ENCODE peak calls at places on chromosome 7, in six cellular contexts. One of them, this sample, is unnamed.

GRCh38 chr7:70788276-70788675 is 343.7 kb upstream of the GALNT17 start:
- DNase-seq in Right ventricle myocardium superior: no peak
- DNase-seq in cardiac muscle cell: no peak
- DNase-seq in psoas muscle: no peak
- DNase-seq in activated T-helper 9 cell treated with anti-CD3 and anti-CD28 coated beads, Interleukin-2, amount 50 U/mL, for 16 hours: peak
- DNase-seq in NCI-H460: no peak
- DNase-seq in this sample: no peak

GRCh38 chr7:17441557-17441956 is 143.1 kb downstream of the AHR start:
- DNase-seq in cardiac muscle cell: peak
- DNase-seq in psoas muscle: no peak
- DNase-seq in Right ventricle myocardium superior: no peak
- DNase-seq in NCI-H460: no peak
- DNase-seq in activated T-helper 9 cell treated with anti-CD3 and anti-CD28 coated beads, Interleukin-2, amount 50 U/mL, for 16 hours: no peak
- DNase-seq in this sample: no peak

GRCh38 chr7:75993689-75994387 is 557 bp downstream of the TMEM120A start:
- DNase-seq in cardiac muscle cell: peak
- DNase-seq in activated T-helper 9 cell treated with anti-CD3 and anti-CD28 coated beads, Interleukin-2, amount 50 U/mL, for 16 hours: no peak
- DNase-seq in psoas muscle: peak
- DNase-seq in Right ventricle myocardium superior: peak
- DNase-seq in NCI-H460: peak
- DNase-seq in this sample: no peak

GRCh38 chr7:65812281-65812680 is 60.6 kb upstream of the VKORC1L1 start:
- DNase-seq in Right ventricle myocardium superior: no peak
- DNase-seq in psoas muscle: no peak
- DNase-seq in NCI-H460: no peak
- DNase-seq in cardiac muscle cell: peak
- DNase-seq in activated T-helper 9 cell treated with anti-CD3 and anti-CD28 coated beads, Interleukin-2, amount 50 U/mL, for 16 hours: no peak
- DNase-seq in this sample: no peak

GRCh38 chr7:158824028-158824427 is 5.3 kb downstream of the ESYT2 start:
- DNase-seq in Right ventricle myocardium superior: no peak
- DNase-seq in NCI-H460: no peak
- DNase-seq in activated T-helper 9 cell treated with anti-CD3 and anti-CD28 coated beads, Interleukin-2, amount 50 U/mL, for 16 hours: peak
- DNase-seq in cardiac muscle cell: peak
- DNase-seq in psoas muscle: no peak
- DNase-seq in this sample: peak

GRCh38 chr7:121500659-121501058 is 104.6 kb upstream of the FAM3C start:
- DNase-seq in Right ventricle myocardium superior: no peak
- DNase-seq in NCI-H460: no peak
- DNase-seq in cardiac muscle cell: no peak
- DNase-seq in activated T-helper 9 cell treated with anti-CD3 and anti-CD28 coated beads, Interleukin-2, amount 50 U/mL, for 16 hours: no peak
- DNase-seq in psoas muscle: no peak
- DNase-seq in this sample: no peak

GRCh38 chr7:105861252-105861651 is 15.1 kb downstream of the ATXN7L1 start:
- DNase-seq in activated T-helper 9 cell treated with anti-CD3 and anti-CD28 coated beads, Interleukin-2, amount 50 U/mL, for 16 hours: no peak
- DNase-seq in Right ventricle myocardium superior: no peak
- DNase-seq in psoas muscle: no peak
- DNase-seq in NCI-H460: no peak
- DNase-seq in cardiac muscle cell: no peak
- DNase-seq in this sample: no peak

GRCh38 chr7:150877545-150877944 is 25.2 kb downstream of the AOC1 start:
- DNase-seq in cardiac muscle cell: no peak
- DNase-seq in activated T-helper 9 cell treated with anti-CD3 and anti-CD28 coated beads, Interleukin-2, amount 50 U/mL, for 16 hours: no peak
- DNase-seq in psoas muscle: no peak
- DNase-seq in Right ventricle myocardium superior: no peak
- DNase-seq in NCI-H460: no peak
- DNase-seq in this sample: no peak

GRCh38 chr7:52656098-52656497 is 379.3 kb upstream of the POM121L12 start:
- DNase-seq in cardiac muscle cell: no peak
- DNase-seq in psoas muscle: no peak
- DNase-seq in activated T-helper 9 cell treated with anti-CD3 and anti-CD28 coated beads, Interleukin-2, amount 50 U/mL, for 16 hours: no peak
- DNase-seq in NCI-H460: no peak
- DNase-seq in Right ventricle myocardium superior: no peak
- DNase-seq in this sample: no peak

GRCh38 chr7:12146813-12147212 is 64.3 kb upstream of the TMEM106B start:
- DNase-seq in psoas muscle: no peak
- DNase-seq in activated T-helper 9 cell treated with anti-CD3 and anti-CD28 coated beads, Interleukin-2, amount 50 U/mL, for 16 hours: no peak
- DNase-seq in NCI-H460: no peak
- DNase-seq in Right ventricle myocardium superior: no peak
- DNase-seq in cardiac muscle cell: no peak
- DNase-seq in this sample: no peak

GRCh38 chr7:23373151-23374004 is 74.2 kb downstream of the MALSU1 start:
- DNase-seq in NCI-H460: no peak
- DNase-seq in psoas muscle: no peak
- DNase-seq in activated T-helper 9 cell treated with anti-CD3 and anti-CD28 coated beads, Interleukin-2, amount 50 U/mL, for 16 hours: peak
- DNase-seq in Right ventricle myocardium superior: no peak
- DNase-seq in cardiac muscle cell: peak
- DNase-seq in this sample: no peak

GRCh38 chr7:157621131-157621681 is 284.4 kb downstream of the DNAJB6 start:
- DNase-seq in activated T-helper 9 cell treated with anti-CD3 and anti-CD28 coated beads, Interleukin-2, amount 50 U/mL, for 16 hours: no peak
- DNase-seq in psoas muscle: peak
- DNase-seq in Right ventricle myocardium superior: no peak
- DNase-seq in NCI-H460: no peak
- DNase-seq in cardiac muscle cell: no peak
- DNase-seq in this sample: no peak

GRCh38 chr7:93228302-93228701 is 2.0 kb upstream of the HEPACAM2 start:
- DNase-seq in psoas muscle: no peak
- DNase-seq in cardiac muscle cell: peak
- DNase-seq in activated T-helper 9 cell treated with anti-CD3 and anti-CD28 coated beads, Interleukin-2, amount 50 U/mL, for 16 hours: no peak
- DNase-seq in Right ventricle myocardium superior: no peak
- DNase-seq in NCI-H460: peak
- DNase-seq in this sample: peak

GRCh38 chr7:91894781-91895480 is 14.4 kb upstream of the MTERF1 start:
- DNase-seq in psoas muscle: no peak
- DNase-seq in cardiac muscle cell: peak
- DNase-seq in NCI-H460: no peak
- DNase-seq in Right ventricle myocardium superior: no peak
- DNase-seq in activated T-helper 9 cell treated with anti-CD3 and anti-CD28 coated beads, Interleukin-2, amount 50 U/mL, for 16 hours: no peak
- DNase-seq in this sample: no peak

GRCh38 chr7:152537639-152538038 is 101.8 kb upstream of the KMT2C start:
- DNase-seq in NCI-H460: no peak
- DNase-seq in cardiac muscle cell: no peak
- DNase-seq in psoas muscle: no peak
- DNase-seq in activated T-helper 9 cell treated with anti-CD3 and anti-CD28 coated beads, Interleukin-2, amount 50 U/mL, for 16 hours: no peak
- DNase-seq in Right ventricle myocardium superior: no peak
- DNase-seq in this sample: no peak

This sample was measured in naive thymus-derived CD4-positive, alpha-beta T cell.